ENCODE peak calls at places on chromosomes 2 and 18, in ten cellular contexts. M is tibial nerve, X is tibial artery, F is body of pancreas, J is sigmoid colon, B is Peyer's patch, E is A549, H is PC-9, L is AG04450, K is left lung. R is an unnamed sample.

GRCh38 chr2:7191927-7192326 is 274.7 kb downstream of the RNF144A start:
- DNase-seq in F (no peak), L (peak), B (no peak), M (no peak), X (no peak), K (no peak), J (no peak), H (no peak), E (peak), R (no peak)

GRCh38 chr2:196200557-196200956 is 29.2 kb upstream of the STK17B start:
- DNase-seq in F (no peak), B (peak), L (no peak), E (no peak), H (no peak), J (no peak), K (no peak), X (no peak), M (no peak), R (no peak)

GRCh38 chr2:134290363-134290762 is 36.5 kb downstream of the MGAT5 start:
- DNase-seq in X (no peak), L (no peak), J (no peak), B (no peak), K (no peak), M (no peak), E (no peak), H (no peak), F (no peak), R (no peak)

GRCh38 chr18:74994502-74995403 is 214.2 kb downstream of the PTGR3 start:
- DNase-seq in F (no peak), M (no peak), H (peak), X (peak), L (no peak), B (peak), J (no peak), K (no peak), E (no peak), R (no peak)

GRCh38 chr2:133484106-133484505 is 84.2 kb downstream of the NCKAP5 start:
- DNase-seq in F (no peak), J (no peak), E (no peak), X (no peak), M (no peak), K (no peak), L (peak), B (no peak), H (no peak), R (no peak)

GRCh38 chr2:206203331-206203730 is 43.6 kb downstream of the EEF1B2 start:
- DNase-seq in K (no peak), B (no peak), M (no peak), E (no peak), F (no peak), H (no peak), X (no peak), J (no peak), L (no peak), R (no peak)

GRCh38 chr2:161412346-161412745 is 3.8 kb upstream of the TBR1 start:
- DNase-seq in J (no peak), M (no peak), B (no peak), K (no peak), L (no peak), F (no peak), H (no peak), X (no peak), E (no peak), R (no peak)

GRCh38 chr2:239441261-239441701 is 40.5 kb upstream of the HDAC4 start:
- DNase-seq in L (no peak), K (no peak), J (no peak), B (no peak), F (no peak), M (no peak), E (no peak), X (no peak), H (no peak), R (no peak)

GRCh38 chr2:41836944-41837343 is 210.9 kb upstream of the PKDCC start:
- DNase-seq in M (no peak), X (no peak), F (no peak), J (no peak), K (no peak), L (no peak), B (no peak), E (no peak), H (no peak), R (no peak)

GRCh38 chr2:25201265-25201664 is 32.9 kb upstream of the POMC start:
- DNase-seq in H (no peak), K (no peak), M (no peak), J (no peak), X (no peak), E (peak), B (no peak), F (no peak), L (no peak), R (no peak)

GRCh38 chr2:144437636-144438035 is 82.3 kb downstream of the ZEB2 start:
- DNase-seq in K (no peak), M (no peak), J (no peak), F (no peak), L (no peak), H (no peak), E (no peak), B (no peak), X (no peak), R (no peak)

GRCh38 chr2:167960089-167960747 is 287.2 kb downstream of the STK39 start:
- DNase-seq in X (no peak), H (no peak), L (no peak), M (no peak), F (no peak), J (no peak), B (no peak), K (no peak), E (no peak), R (no peak)

GRCh38 chr2:149027602-149028250 is 10.8 kb upstream of the LYPD6B start:
- DNase-seq in E (no peak), H (peak), M (no peak), J (no peak), F (no peak), B (no peak), K (no peak), L (no peak), X (no peak), R (no peak)

GRCh38 chr18:67239826-67240225 is 276.7 kb downstream of the DSEL start:
- DNase-seq in B (no peak), X (no peak), J (no peak), F (no peak), M (no peak), K (no peak), L (no peak), H (no peak), E (no peak), R (no peak)

GRCh38 chr2:201665420-201666158 is 22.3 kb upstream of the TMEM237 start:
- DNase-seq in X (no peak), L (no peak), K (no peak), B (no peak), F (no peak), H (no peak), M (no peak), E (no peak), J (no peak), R (no peak)

GRCh38 chr2:168336786-168337388 is 89.5 kb upstream of the STK39 start:
- DNase-seq in X (no peak), B (peak), F (peak), E (no peak), K (no peak), M (no peak), J (no peak), H (peak), L (no peak), R (no peak)

GRCh38 chr2:215740071-215740470 is 273.3 kb downstream of the MREG start:
- DNase-seq in J (no peak), X (no peak), L (no peak), H (no peak), F (no peak), B (no peak), K (no peak), E (no peak), M (no peak), R (no peak)

GRCh38 chr2:46737577-46737976 is 178.0 kb downstream of the MCFD2 start:
- DNase-seq in L (no peak), X (no peak), M (no peak), B (no peak), E (peak), K (no peak), H (peak), F (no peak), J (no peak), R (no peak)

GRCh38 chr2:187382131-187382530 is 65.9 kb downstream of the CALCRL start:
- DNase-seq in B (no peak), L (no peak), F (no peak), X (no peak), M (no peak), E (no peak), J (no peak), K (no peak), H (no peak), R (no peak)

GRCh38 chr18:44819944-44820510 is 139.3 kb downstream of the SETBP1 start:
- DNase-seq in F (peak), J (peak), E (no peak), L (no peak), K (no peak), X (peak), H (no peak), M (no peak), B (no peak), R (peak)

GRCh38 chr2:111054791-111055627 is 65.7 kb upstream of the BCL2L11 start:
- DNase-seq in H (no peak), L (no peak), F (no peak), J (no peak), M (no peak), E (no peak), X (no peak), B (peak), K (no peak), R (no peak)

GRCh38 chr2:66701251-66701650 is 266.3 kb downstream of the MEIS1 start:
- DNase-seq in F (no peak), K (no peak), H (no peak), M (no peak), X (no peak), J (no peak), B (no peak), L (no peak), E (no peak), R (no peak)

GRCh38 chr2:138059967-138060635 is 95.8 kb downstream of the HNMT start:
- DNase-seq in B (no peak), M (peak), K (no peak), L (no peak), H (peak), J (no peak), E (peak), X (peak), F (peak), R (no peak)

GRCh38 chr18:59148192-59148591 is 8.5 kb downstream of the SEC11C start:
- DNase-seq in J (no peak), L (no peak), B (no peak), K (no peak), X (no peak), E (no peak), F (peak), M (no peak), H (no peak), R (no peak)

GRCh38 chr18:59149416-59149815 is 9.7 kb downstream of the SEC11C start:
- DNase-seq in J (no peak), K (no peak), F (no peak), L (no peak), E (no peak), H (no peak), B (no peak), X (no peak), M (no peak), R (no peak)

GRCh38 chr18:59149007-59149406 is 9.3 kb downstream of the SEC11C start:
- DNase-seq in K (no peak), J (no peak), X (no peak), L (no peak), H (no peak), F (no peak), M (no peak), E (no peak), B (no peak), R (no peak)

GRCh38 chr18:59155140-59155539 is 15.5 kb downstream of the SEC11C start:
- DNase-seq in B (no peak), E (no peak), L (peak), M (no peak), X (no peak), K (no peak), J (no peak), H (no peak), F (no peak), R (no peak)

DNA sequence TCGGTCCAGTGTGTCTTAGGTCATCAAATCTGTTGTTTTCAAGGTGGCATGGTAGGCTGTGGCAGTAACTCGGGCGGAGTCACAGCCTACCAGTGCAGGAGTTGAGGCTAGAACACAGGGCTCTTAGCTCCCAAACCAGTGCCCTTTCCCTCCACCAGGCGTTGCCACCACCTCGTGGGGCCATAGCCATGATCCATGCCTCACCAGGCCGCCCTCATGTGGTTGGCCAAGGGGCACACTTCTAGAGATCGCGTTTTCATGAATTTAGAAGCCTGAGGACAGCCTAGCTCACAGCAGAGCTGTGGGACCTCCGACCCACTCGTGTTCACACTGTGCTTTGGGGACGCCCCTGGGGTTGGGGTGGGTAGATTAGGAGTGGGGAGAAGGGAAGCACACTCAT is 10.6 kb downstream of the SEC11C start:
- DNase-seq in F (no peak), M (no peak), E (no peak), J (no peak), H (no peak), K (no peak), B (no peak), X (no peak), L (no peak), R (no peak)
- TF ChIP-seq CTCF in F (no peak), M (no peak), E (no peak), J (no peak), H (no peak), K (no peak), B (no peak), X (no peak), L (no peak), R (no peak)

GRCh38 chr18:62755946-62756345 is 40.6 kb downstream of the PHLPP1 start:
- DNase-seq in H (no peak), B (no peak), K (no peak), L (no peak), F (no peak), J (no peak), M (no peak), X (no peak), E (no peak), R (no peak)

GRCh38 chr18:62757399-62758010 is 42.2 kb downstream of the PHLPP1 start:
- DNase-seq in M (no peak), E (no peak), J (no peak), F (peak), H (peak), K (no peak), L (no peak), B (no peak), X (no peak), R (no peak)

GRCh38 chr18:62760403-62760734 is 45.0 kb downstream of the PHLPP1 start:
- DNase-seq in H (no peak), J (no peak), E (no peak), F (no peak), X (no peak), B (no peak), M (no peak), L (no peak), K (no peak), R (no peak)

GRCh38 chr18:62759704-62760402 is 44.5 kb downstream of the PHLPP1 start:
- DNase-seq in J (no peak), L (no peak), B (no peak), M (no peak), K (no peak), H (peak), F (no peak), X (no peak), E (no peak), R (no peak)

DNA sequence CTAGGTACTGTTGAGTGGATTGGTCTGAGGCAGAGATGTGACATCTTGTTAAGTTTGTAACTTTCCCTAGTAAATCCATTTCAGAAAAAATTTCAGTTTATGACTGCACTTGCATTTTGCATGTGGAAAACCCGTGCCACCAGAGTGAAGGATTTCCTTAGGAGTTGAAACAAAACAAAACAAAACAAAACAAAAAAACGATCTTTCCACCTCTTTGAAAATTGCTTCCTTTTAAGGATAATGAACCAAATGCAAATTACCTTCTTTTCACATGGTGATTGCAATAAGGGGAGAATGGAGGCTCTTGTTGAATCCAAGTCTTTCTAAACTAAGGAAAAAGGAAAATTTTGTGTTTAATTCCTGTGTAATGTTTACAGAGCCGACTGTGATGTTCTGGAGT is 43.2 kb downstream of the PHLPP1 start:
- DNase-seq in E (no peak), L (no peak), J (no peak), X (no peak), K (no peak), B (no peak), M (no peak), H (no peak), F (no peak), R (no peak)
- H3K4me3 ChIP-seq in E (no peak), L (no peak), J (no peak), X (no peak), K (no peak), B (no peak), M (no peak), H (peak), F (no peak), R (peak)

GRCh38 chr18:31301201-31301655 is 16.7 kb upstream of the DSG1 start:
- DNase-seq in H (peak), K (no peak), J (no peak), E (no peak), F (no peak), M (no peak), L (no peak), X (no peak), B (no peak), R (no peak)

GRCh38 chr18:31309115-31309514 is 8.8 kb upstream of the DSG1 start:
- DNase-seq in F (no peak), E (no peak), X (no peak), K (no peak), B (no peak), M (no peak), J (no peak), L (no peak), H (no peak), R (no peak)

GRCh38 chr18:31302991-31303390 is 15.0 kb upstream of the DSG1 start:
- DNase-seq in H (peak), E (no peak), F (no peak), K (no peak), M (no peak), X (no peak), B (no peak), J (no peak), L (no peak), R (no peak)

DNA sequence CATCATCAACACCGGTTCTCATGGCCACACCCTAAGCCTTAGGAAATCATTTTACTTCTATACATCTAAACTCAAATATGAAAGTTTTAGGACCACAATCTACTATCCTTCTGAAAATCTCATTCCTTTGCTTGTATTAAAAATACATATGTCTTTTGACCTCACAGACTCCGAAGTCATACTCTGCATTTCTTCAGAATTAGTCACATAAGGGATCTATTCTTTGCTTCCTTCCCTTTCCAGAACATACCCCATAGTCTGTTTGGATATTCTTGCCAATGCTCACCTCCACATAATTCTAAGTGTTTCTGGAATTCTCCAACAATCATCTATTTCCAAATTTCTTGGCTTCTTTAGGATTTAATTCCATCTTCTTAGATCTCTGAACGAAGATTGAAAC is 14.2 kb upstream of the DSG1 start:
- DNase-seq in J (no peak), X (no peak), B (no peak), M (no peak), E (no peak), H (no peak), L (no peak), K (no peak), F (no peak), R (no peak)
- H3K27ac ChIP-seq in J (no peak), X (no peak), B (no peak), M (no peak), E (no peak), H (no peak), L (no peak), K (no peak), F (no peak), R (no peak)

DNA sequence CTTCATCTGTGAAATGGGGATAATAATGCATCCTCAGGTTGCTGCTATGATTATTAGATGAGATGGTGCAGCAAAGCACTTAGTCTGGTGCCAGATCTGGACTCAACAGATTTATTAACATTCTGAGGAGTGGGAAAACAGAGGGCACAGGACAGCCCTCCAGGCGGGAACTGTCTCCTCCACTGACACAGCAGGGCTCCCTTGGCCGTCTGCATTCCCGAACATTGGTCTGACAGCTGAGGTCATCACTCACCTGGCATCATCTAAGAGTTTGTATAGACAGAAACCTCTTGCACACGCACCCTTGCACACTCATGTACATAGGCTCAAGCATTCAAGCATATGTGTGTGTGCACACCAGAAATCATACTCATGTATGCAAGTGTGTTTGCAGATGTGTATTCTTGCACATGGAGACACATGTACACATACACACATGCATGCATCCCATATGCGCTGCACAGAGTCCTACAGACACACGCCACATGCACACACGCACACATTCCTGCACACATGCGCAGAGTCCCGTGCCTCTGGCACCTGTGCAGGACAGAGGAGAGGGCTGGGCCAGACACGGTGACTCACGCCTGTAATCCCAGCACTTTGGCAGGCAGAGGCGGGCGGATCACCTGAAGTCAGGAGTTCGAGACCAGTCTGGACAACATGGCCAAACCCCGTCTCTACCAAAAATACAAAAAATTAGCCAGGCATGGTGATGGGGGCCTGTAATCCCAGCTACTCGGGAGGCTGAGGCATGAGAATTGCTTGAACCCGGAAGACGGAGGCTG is 173.3 kb upstream of the GLI2 start:
- DNase-seq in B (no peak), J (no peak), M (no peak), H (no peak), E (no peak), L (no peak), X (no peak), K (no peak), F (no peak), R (no peak)
- TF ChIP-seq CTCF in B (no peak), J (no peak), M (no peak), H (no peak), E (no peak), L (no peak), X (no peak), K (no peak), F (no peak), R (no peak)